ENCODE peak calls at places on chromosomes 2 and 18, in seven cellular contexts. H is natural killer cell, D is A549, G is HL-60, K is colonic mucosa, I is mesothelial cell of epicardium, R is astrocyte of the cerebellum. F is an unnamed sample.

GRCh38 chr18:38241216-38241615 is 675.6 kb upstream of the CELF4 start:
- DNase-seq in R (no peak), H (no peak), I (no peak), K (no peak), G (no peak), D (no peak), F (no peak)

GRCh38 chr2:182682210-182682609 is 33.8 kb upstream of the DNAJC10 start:
- DNase-seq in I (no peak), D (no peak), H (no peak), K (no peak), R (no peak), G (peak; percentile 29), F (no peak)

GRCh38 chr18:29892960-29893558 is 1149.5 kb downstream of the DSC3 start:
- DNase-seq in H (no peak), D (peak; percentile 8), K (no peak), I (no peak), R (peak; percentile 4), G (no peak), F (no peak)

GRCh38 chr2:28102455-28102874 is 211.9 kb downstream of the BABAM2 start:
- DNase-seq in H (no peak), D (no peak), I (no peak), K (no peak), R (peak; percentile 86), G (no peak), F (no peak)

GRCh38 chr2:154693941-154694340 is 4.6 kb upstream of the KCNJ3 start:
- DNase-seq in I (no peak), G (no peak), R (no peak), H (no peak), K (no peak), D (no peak), F (no peak)

GRCh38 chr2:3639015-3639630 is 18.9 kb upstream of the ALLC start:
- DNase-seq in K (no peak), R (no peak), G (no peak), I (peak; percentile 5), D (no peak), H (no peak), F (no peak)

GRCh38 chr2:119422521-119422920 is 9.1 kb upstream of the TMEM37 start:
- DNase-seq in D (no peak), R (no peak), H (no peak), K (no peak), G (no peak), I (no peak), F (no peak)

GRCh38 chr2:124476291-124476690 is 451.2 kb downstream of the CNTNAP5 start:
- DNase-seq in H (no peak), I (no peak), G (no peak), R (no peak), K (no peak), D (no peak), F (no peak)

GRCh38 chr2:196415384-196415783 is 224.1 kb upstream of the CCDC150 start:
- DNase-seq in H (no peak), G (peak; percentile 2), R (no peak), I (no peak), D (no peak), K (no peak), F (no peak)

GRCh38 chr2:106269591-106270291 is 75.6 kb upstream of the UXS1 start:
- DNase-seq in G (no peak), R (no peak), H (no peak), I (no peak), D (peak; percentile 18), K (peak; percentile 86), F (peak; percentile 32)

GRCh38 chr2:20012282-20013060 is at the start of gene MATN3:
- DNase-seq in I (no peak), K (peak; percentile 48), H (no peak), D (peak; percentile 59), G (no peak), R (peak; percentile 16), F (no peak)

DNA sequence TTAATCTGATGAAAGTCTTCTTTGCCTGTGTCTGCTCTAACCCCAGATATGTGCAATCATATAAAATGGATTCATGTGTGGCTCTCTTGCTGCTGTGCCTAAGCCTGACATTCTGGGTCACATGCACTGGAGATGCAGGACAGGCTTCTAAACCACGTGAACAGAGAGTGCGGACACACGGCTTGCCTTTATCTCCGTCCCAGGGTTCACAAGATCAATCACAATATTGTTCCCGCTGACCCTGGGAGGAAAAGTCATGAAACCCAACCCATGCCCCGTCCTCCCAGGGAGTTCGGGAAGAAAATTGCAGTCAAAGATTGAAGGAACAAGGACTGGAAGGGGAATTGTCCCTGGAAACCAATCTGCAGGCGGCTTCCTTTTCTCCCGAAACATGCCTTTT is 74.8 kb downstream of the VAPA start:
- DNase-seq in I (no peak), H (no peak), G (no peak), D (no peak), K (no peak), R (no peak), F (no peak)
- TF ChIP-seq CTCF in I (no peak), H (no peak), G (no peak), D (no peak), K (no peak), R (no peak), F (no peak)

DNA sequence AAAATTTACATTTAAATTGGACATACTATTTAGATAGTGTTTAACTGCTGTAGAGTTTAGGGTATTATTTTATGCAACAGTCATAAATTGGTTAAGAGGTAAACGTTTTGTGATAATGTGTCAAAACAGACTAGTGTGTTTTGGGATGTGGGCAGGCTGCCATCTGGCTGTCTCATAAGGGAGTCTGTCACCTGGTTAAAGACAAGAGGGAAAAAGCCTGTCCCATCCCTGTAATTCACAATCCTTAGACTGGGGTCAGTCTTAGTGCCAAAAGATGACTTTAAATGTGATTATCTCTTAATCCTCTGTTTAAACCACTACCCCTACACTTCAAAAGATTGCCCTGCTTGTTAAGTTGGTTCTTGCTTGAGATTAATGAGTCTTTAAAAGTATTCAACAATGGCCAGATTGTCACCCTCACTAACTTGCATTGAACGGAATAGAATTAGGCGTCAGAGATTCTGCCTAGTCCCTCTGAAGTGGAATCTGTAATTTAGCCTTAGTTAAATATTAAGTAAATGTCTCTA is 59.2 kb downstream of the SGPP2 start:
- DNase-seq in I (no peak), H (no peak), G (no peak), R (no peak), K (peak; percentile 46), D (no peak), F (no peak)
- TF ChIP-seq CTCF in I (no peak), H (no peak), G (no peak), R (no peak), K (no peak), D (no peak), F (no peak)

DNA sequence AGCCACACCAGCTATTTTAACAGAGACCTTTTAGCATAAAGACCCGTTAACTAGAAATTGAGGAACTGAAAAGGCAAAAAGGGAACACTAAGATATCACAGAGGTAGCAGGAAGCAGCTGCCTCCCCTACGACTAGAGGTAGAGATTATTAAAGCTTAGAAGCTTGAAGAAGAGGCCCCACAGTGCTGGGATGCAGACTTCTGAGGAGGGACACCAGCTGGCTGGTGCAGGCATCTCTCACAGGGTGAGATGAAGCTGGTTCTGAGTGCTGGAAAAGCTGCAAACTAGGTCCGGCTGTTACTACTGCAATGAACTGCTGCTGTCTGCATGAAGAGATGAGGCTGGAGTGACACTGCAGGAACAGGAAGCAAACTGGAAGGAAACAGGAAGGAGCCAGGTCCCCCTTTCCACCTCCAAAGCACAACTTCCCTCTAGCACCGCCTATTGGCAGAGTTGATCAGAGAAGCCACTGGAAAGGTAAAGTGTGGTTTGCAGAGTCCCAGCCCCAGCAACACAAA is 61.2 kb upstream of the MRPS9 start:
- DNase-seq in K (peak; percentile 24), G (peak; percentile 59), R (no peak), I (no peak), D (peak; percentile 15), H (no peak), F (peak; percentile 52)
- TF ChIP-seq CTCF in K (no peak), G (peak; percentile 71), R (no peak), I (no peak), D (no peak), H (no peak), F (no peak)

DNA sequence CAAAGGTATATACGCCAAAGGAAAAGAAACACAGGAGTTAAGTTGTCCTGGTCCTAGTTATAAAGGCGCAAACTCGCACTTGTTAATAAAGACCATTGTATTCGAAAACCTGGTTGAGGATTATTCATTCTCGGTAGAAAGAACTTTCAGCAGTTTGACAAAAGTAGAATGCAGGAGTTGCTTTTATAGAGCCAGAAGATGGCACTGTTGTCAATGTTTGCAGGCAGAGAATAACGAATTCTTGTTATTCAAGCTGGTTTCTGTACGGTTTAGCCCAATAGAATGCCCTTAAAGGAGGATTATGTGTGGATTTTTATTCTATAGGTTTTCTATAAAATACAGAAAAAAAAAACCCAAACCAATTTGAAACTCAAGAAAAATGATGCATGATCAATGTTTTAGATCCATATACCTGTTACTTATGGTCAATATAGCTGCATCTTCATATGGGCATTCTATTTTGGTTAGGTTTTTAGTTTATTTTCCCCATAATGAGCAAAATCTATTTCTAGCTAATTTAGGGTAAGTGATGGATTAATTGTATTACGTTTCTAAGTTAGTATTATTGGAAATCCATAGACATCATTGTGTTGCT is 510.3 kb downstream of the PLCL1 start:
- DNase-seq in D (peak; percentile 56), K (peak; percentile 58), R (peak; percentile 72), I (no peak), H (no peak), G (no peak), F (no peak)
- TF ChIP-seq CTCF in D (peak; percentile 84), K (peak; percentile 47), R (peak; percentile 67), I (peak; percentile 36), H (peak; percentile 57), G (peak; percentile 45), F (no peak)

GRCh38 chr2:212638694-212639093 is 100.1 kb upstream of the ERBB4 start:
- DNase-seq in G (no peak), R (no peak), D (no peak), I (no peak), K (no peak), H (no peak), F (no peak)

GRCh38 chr2:212644195-212644837 is 105.7 kb upstream of the ERBB4 start:
- DNase-seq in R (no peak), H (no peak), G (no peak), I (no peak), K (no peak), D (no peak), F (no peak)

DNA sequence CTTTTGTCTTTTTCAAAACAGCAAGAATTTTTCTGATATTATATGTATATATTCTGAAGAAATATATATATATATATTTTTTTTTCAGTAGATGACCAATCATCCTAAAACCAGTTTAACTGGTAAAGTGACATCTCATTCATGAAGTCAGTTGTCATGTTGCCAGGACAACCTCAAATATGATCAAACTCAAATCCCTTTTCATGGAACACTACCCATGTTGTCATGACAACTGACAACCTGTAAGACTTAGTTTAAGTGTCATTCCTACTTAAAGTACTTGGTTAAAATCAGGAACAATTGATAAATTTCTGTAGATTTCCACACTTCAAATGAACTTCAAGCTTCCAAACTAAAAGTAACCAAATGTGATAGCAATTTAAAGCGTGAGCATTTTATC is 101.8 kb upstream of the ERBB4 start:
- DNase-seq in I (no peak), G (no peak), K (no peak), D (no peak), R (no peak), H (no peak), F (no peak)
- TF ChIP-seq CTCF in I (no peak), G (no peak), K (no peak), D (no peak), R (no peak), H (no peak), F (no peak)